ENCODE peak calls at places on chromosomes 2 and 18, in ten cellular contexts. F is Peyer's patch, Q is adrenal gland, M is IMR-90, B is transverse colon, K is suprapubic skin, J is A549, D is K562, G is sigmoid colon, I is endothelial cell of umbilical vein. P is an unnamed sample.

GRCh38 chr2:47283687-47284086 is 119.3 kb upstream of the MSH2 start:
- DNase-seq in Q (peak; percentile 67), J (no peak), D (no peak), K (no peak), M (no peak), B (no peak), F (no peak), G (no peak), I (no peak), P (no peak)

GRCh38 chr2:84958135-84959044 is 12.6 kb upstream of the KCMF1 start:
- DNase-seq in F (peak; percentile 83), B (peak; percentile 55), Q (peak; percentile 78), G (peak; percentile 62), M (peak; percentile 97), J (peak; percentile 98), D (no peak), K (no peak), I (peak; percentile 87), P (no peak)

GRCh38 chr2:20487392-20488135 is 40.7 kb downstream of the RHOB start:
- DNase-seq in J (no peak), I (no peak), B (no peak), K (no peak), Q (no peak), F (no peak), D (no peak), G (peak; percentile 56), M (no peak), P (no peak)

GRCh38 chr2:46171441-46171953 is 125.7 kb upstream of the EPAS1 start:
- DNase-seq in I (peak; percentile 44), M (peak; percentile 95), Q (no peak), F (no peak), J (peak; percentile 59), B (no peak), D (no peak), K (no peak), G (no peak), P (peak; percentile 63)

GRCh38 chr18:75350857-75351256 is 76.6 kb downstream of the SMIM21 start:
- DNase-seq in M (no peak), Q (no peak), G (no peak), I (no peak), F (no peak), B (peak; percentile 25), J (no peak), K (no peak), D (no peak), P (no peak)

GRCh38 chr2:72133721-72134407 is 13.8 kb downstream of the CYP26B1 start:
- DNase-seq in I (no peak), G (peak; percentile 48), F (peak; percentile 26), D (no peak), B (no peak), M (no peak), J (no peak), Q (no peak), K (peak; percentile 32), P (peak; percentile 1)

GRCh38 chr2:172513935-172514586 is 41.8 kb upstream of the PDK1 start:
- DNase-seq in G (no peak), Q (no peak), F (no peak), D (no peak), M (no peak), I (no peak), B (no peak), K (no peak), J (no peak), P (no peak)

GRCh38 chr2:16021611-16022363 is 81.4 kb downstream of the MYCN start:
- DNase-seq in J (no peak), Q (no peak), M (no peak), K (no peak), D (no peak), F (no peak), I (no peak), B (no peak), G (no peak), P (no peak)

GRCh38 chr2:24825883-24826800 is 32.9 kb downstream of the CENPO start:
- DNase-seq in K (peak; percentile 29), M (no peak), I (peak; percentile 54), B (no peak), F (peak; percentile 42), G (peak; percentile 57), J (no peak), D (no peak), Q (peak; percentile 29), P (no peak)
- TF ChIP-seq POLR2A in K (no peak), M (no peak), I (peak; percentile 29), B (no peak), F (no peak), G (no peak), J (no peak), D (no peak), Q (no peak), P (no peak)

GRCh38 chr2:43110442-43110871 is 115.9 kb downstream of the ZFP36L2 start:
- DNase-seq in K (no peak), Q (no peak), G (peak; percentile 82), J (peak; percentile 69), M (peak; percentile 85), F (peak; percentile 42), I (no peak), D (no peak), B (no peak), P (peak; percentile 41)

GRCh38 chr2:43106767-43107527 is 119.5 kb downstream of the ZFP36L2 start:
- DNase-seq in B (no peak), K (no peak), D (no peak), M (no peak), F (no peak), I (no peak), G (peak; percentile 65), J (no peak), Q (no peak), P (no peak)

GRCh38 chr2:43109261-43109743 is 117.1 kb downstream of the ZFP36L2 start:
- DNase-seq in B (no peak), D (no peak), I (no peak), K (no peak), F (no peak), Q (no peak), J (no peak), M (no peak), G (peak; percentile 67), P (no peak)

GRCh38 chr2:43105586-43106562 is 120.5 kb downstream of the ZFP36L2 start:
- DNase-seq in B (peak; percentile 65), J (peak; percentile 45), F (no peak), G (peak; percentile 90), D (peak; percentile 77), I (no peak), M (peak; percentile 73), K (no peak), Q (peak; percentile 77), P (peak; percentile 66)

GRCh38 chr2:43107679-43108078 is 118.7 kb downstream of the ZFP36L2 start:
- DNase-seq in F (no peak), M (no peak), K (no peak), Q (no peak), B (no peak), G (peak; percentile 71), I (no peak), D (no peak), J (no peak), P (no peak)
- H3K4me1 ChIP-seq in F (peaks cover 22% of the 10 kb centered on the region), M (peaks cover 46% of the 10 kb centered on the region), K (peaks cover 51% of the 10 kb centered on the region), Q (no peaks in the 10 kb centered on the region), B (peaks cover 12% of the 10 kb centered on the region), G (peaks cover 73% of the 10 kb centered on the region), I (peaks cover 4% of the 10 kb centered on the region), D (peaks cover 12% of the 10 kb centered on the region), J (peaks cover 39% of the 10 kb centered on the region), P (peaks cover 22% of the 10 kb centered on the region)

DNA sequence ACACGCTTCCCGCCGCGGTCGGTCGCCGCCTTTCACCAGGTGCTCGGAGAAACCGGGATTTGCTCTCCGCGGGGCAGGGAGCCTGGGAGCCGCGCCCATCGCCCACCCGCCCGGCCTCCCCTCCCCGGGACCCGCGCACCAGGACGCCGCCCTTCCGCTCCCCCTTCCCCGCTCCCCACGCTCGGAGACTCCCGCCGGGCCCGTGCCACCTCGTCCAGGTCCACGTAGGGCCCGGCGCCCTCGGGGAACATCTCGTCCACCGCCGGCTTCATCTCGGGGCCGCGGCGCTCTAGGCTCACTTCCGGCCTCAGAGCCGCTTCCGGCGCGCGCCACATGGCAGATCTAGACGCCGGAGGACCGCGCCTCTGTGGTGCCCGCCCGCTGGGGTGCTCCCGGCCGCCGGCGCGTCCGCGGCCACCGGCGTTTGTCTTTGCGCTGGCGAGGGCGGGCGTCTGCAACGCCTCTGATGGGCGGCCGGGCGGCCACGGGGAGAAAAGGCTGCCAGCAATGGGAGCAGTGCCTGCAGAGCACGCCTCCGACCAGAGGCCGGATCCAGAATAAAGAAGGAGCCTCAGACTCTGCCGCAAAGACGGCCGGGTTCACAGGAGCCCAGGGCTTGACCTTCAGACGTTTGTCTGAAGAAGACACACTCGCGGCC is at the start of gene COPS9:
- DNase-seq in D (peak; percentile 86), Q (peak; percentile 91), I (peak; percentile 85), K (peak; percentile 92), G (peak; percentile 92), M (peak; percentile 85), J (peak; percentile 89), B (peak; percentile 88), F (peak; percentile 91), P (peak; percentile 73)
- TF ChIP-seq POLR2A in D (peak; percentile 72), Q (peak; percentile 35), I (peak; percentile 72), K (peak; percentile 19), G (no peak), M (peak; percentile 83), J (peak; percentile 85), B (peak; percentile 58), F (peak; percentile 48), P (peak; percentile 61)

GRCh38 chr18:13460946-13461345 is 242.4 kb downstream of the LDLRAD4 start:
- DNase-seq in Q (peak; percentile 45), K (peak; percentile 69), J (no peak), M (no peak), G (peak; percentile 57), F (no peak), D (no peak), B (no peak), I (no peak), P (no peak)

GRCh38 chr18:13461936-13462335 is 243.4 kb downstream of the LDLRAD4 start:
- DNase-seq in F (no peak), J (no peak), M (no peak), B (no peak), G (peak; percentile 55), Q (peak; percentile 55), D (no peak), K (no peak), I (no peak), P (no peak)

GRCh38 chr18:13462686-13463085 is 244.1 kb downstream of the LDLRAD4 start:
- DNase-seq in B (no peak), I (no peak), F (no peak), K (peak; percentile 58), Q (peak; percentile 42), G (peak; percentile 45), M (no peak), J (no peak), D (no peak), P (no peak)

GRCh38 chr18:13463526-13463925 is 245.0 kb downstream of the LDLRAD4 start:
- DNase-seq in Q (peak; percentile 29), J (no peak), G (peak; percentile 45), F (no peak), K (peak; percentile 6), M (no peak), I (no peak), D (no peak), B (no peak), P (no peak)

GRCh38 chr18:13461488-13461887 is 242.9 kb downstream of the LDLRAD4 start:
- DNase-seq in G (no peak), F (no peak), I (no peak), K (peak; percentile 8), J (no peak), Q (no peak), B (no peak), D (no peak), M (no peak), P (no peak)
- H3K4me1 ChIP-seq in G (peaks cover 10% of the 10 kb centered on the region), F (no peaks in the 10 kb centered on the region), I (peaks cover 34% of the 10 kb centered on the region), K (peaks cover 7% of the 10 kb centered on the region), J (no peaks in the 10 kb centered on the region), Q (no peaks in the 10 kb centered on the region), B (no peaks in the 10 kb centered on the region), D (no peaks in the 10 kb centered on the region), M (no peaks in the 10 kb centered on the region), P (no peaks in the 10 kb centered on the region)